ENCODE peak calls at places on chromosomes 3 and 15, in ten cellular contexts. C, Z, P, H, N, D, M, O, W and A are unnamed samples.

GRCh38 chr3:192422998-192423349 is 304.4 kb downstream of the FGF12 start:
- DNase-seq in C (no peak), Z (no peak), P (no peak), H (no peak), N (no peak), D (no peak), M (no peak), O (peak; percentile 19), W (no peak), A (peak; percentile 10)

GRCh38 chr3:126350502-126351085 is 6.6 kb downstream of the KLF15 start:
- DNase-seq in C (peak; percentile 8), Z (no peak), P (no peak), H (no peak), N (no peak), D (no peak), M (no peak), O (no peak), W (no peak), A (no peak)

GRCh38 chr3:139774570-139775302 is 97.0 kb upstream of the NMNAT3 start:
- DNase-seq in C (no peak), Z (no peak), P (peak; percentile 74), H (no peak), N (no peak), D (peak; percentile 90), M (peak; percentile 72), O (no peak), W (no peak), A (no peak)

GRCh38 chr15:69044899-69045298 is 30.4 kb downstream of the NOX5 start:
- DNase-seq in C (no peak), Z (no peak), P (no peak), H (no peak), N (no peak), D (no peak), M (peak; percentile 90), O (peak; percentile 38), W (no peak), A (no peak)

GRCh38 chr3:13644341-13645082 is 95.6 kb downstream of the FBLN2 start:
- DNase-seq in C (no peak), Z (no peak), P (no peak), H (no peak), N (no peak), D (no peak), M (no peak), O (peak; percentile 24), W (no peak), A (no peak)

GRCh38 chr3:77147836-77148578 is 108.1 kb downstream of the ROBO2 start:
- DNase-seq in C (no peak), Z (no peak), P (peak; percentile 23), H (no peak), N (no peak), D (peak; percentile 54), M (no peak), O (peak; percentile 1), W (no peak), A (no peak)

GRCh38 chr3:14767245-14767593 is 51.5 kb upstream of the FGD5 start:
- DNase-seq in C (no peak), Z (no peak), P (no peak), H (no peak), N (no peak), D (no peak), M (no peak), O (no peak), W (no peak), A (no peak)

GRCh38 chr3:159807137-159808028 is 181.3 kb upstream of the IL12A start:
- DNase-seq in C (no peak), Z (no peak), P (no peak), H (no peak), N (no peak), D (no peak), M (no peak), O (no peak), W (no peak), A (no peak)

GRCh38 chr15:55937040-55937439 is 56.4 kb downstream of the NEDD4 start:
- DNase-seq in C (no peak), Z (no peak), P (no peak), H (no peak), N (no peak), D (no peak), M (peak; percentile 32), O (peak; percentile 82), W (no peak), A (no peak)

DNA sequence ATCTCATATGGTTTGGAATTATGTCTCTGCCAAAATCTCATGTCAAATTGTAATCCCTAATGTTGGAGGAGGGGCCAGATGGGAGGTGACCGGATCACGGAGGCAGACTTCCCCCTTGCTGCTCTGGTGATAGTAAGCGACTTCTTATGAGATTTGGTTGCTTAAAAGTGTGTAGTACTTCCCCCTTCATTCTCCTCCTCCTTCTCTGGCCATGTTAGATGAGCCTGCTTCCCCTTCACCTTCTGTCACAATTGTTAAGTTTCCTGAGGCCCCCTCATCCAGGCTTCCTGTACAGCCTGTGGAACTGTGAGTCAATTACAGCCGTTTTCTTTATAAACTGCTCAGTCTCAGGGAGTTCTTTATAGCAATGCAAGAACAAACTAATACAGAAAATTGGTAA is 51.1 kb downstream of the NEDD4 start:
- DNase-seq in C (no peak), Z (no peak), P (no peak), H (no peak), N (no peak), D (no peak), M (no peak), O (no peak), W (no peak), A (no peak)
- H3K4me3 ChIP-seq in C (no peak overlapping the region), Z (no peak overlapping the region), P (no peak overlapping the region), H (no peak overlapping the region), N (no peak overlapping the region), D (no peak overlapping the region), M (no peak overlapping the region), O (no peak overlapping the region), W (no peak overlapping the region), A (no peak overlapping the region)

DNA sequence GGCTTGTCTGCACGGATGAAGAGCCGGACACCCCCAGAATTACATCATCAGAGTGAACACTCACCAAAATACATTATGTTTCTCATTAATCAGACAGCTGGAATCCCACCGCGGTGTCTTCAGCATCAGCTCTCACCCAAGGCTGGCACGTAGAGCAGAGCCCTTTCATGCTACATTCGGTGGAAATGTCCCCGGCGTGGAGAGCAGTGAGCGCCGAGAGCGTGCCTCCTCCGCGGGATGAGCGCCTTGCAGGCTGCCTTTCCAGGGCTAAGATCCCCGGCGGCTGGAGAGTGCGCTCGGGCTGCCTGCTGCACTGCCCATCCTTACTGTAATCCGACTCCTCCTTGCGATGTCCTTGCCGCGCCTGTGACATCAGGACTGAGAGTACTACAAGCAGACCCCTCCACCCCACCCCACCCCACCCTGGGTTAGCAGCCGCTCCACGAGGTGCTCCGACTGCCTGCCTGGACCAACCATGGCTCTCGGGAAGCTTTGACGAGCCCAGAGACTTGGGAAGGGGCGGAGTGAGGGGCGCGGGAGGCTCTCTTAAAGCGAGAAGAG is at the start of gene ZNF385D:
- DNase-seq in C (no peak), Z (peak; percentile 64), P (peak; percentile 72), H (no peak), N (no peak), D (peak; percentile 95), M (peak; percentile 11), O (peak; percentile 78), W (no peak), A (no peak)
- H3K4me3 ChIP-seq in C (no peak within 1 kb of the TSS), Z (peak within 1 kb of the TSS; percentile 65), P (peak within 1 kb of the TSS; percentile 64), H (peak within 1 kb of the TSS; percentile 43), N (no peak within 1 kb of the TSS), D (peak within 1 kb of the TSS; percentile 82), M (peak within 1 kb of the TSS; percentile 66), O (peak within 1 kb of the TSS; percentile 56), W (no peak within 1 kb of the TSS), A (no peak within 1 kb of the TSS)

GRCh38 chr3:146502887-146503458 is 33.6 kb upstream of the PLSCR2 start:
- DNase-seq in C (no peak), Z (no peak), P (no peak), H (no peak), N (no peak), D (no peak), M (no peak), O (no peak), W (no peak), A (no peak)

GRCh38 chr3:146505496-146505895 is 36.1 kb upstream of the PLSCR2 start:
- DNase-seq in C (no peak), Z (no peak), P (no peak), H (no peak), N (no peak), D (no peak), M (peak; percentile 51), O (peak; percentile 74), W (no peak), A (no peak)

GRCh38 chr3:146504546-146505197 is 35.3 kb upstream of the PLSCR2 start:
- DNase-seq in C (no peak), Z (no peak), P (peak; percentile 43), H (no peak), N (no peak), D (peak; percentile 70), M (peak; percentile 28), O (no peak), W (no peak), A (no peak)

GRCh38 chr3:146501752-146502151 is 32.4 kb upstream of the PLSCR2 start:
- DNase-seq in C (no peak), Z (no peak), P (no peak), H (no peak), N (no peak), D (no peak), M (no peak), O (no peak), W (no peak), A (no peak)

DNA sequence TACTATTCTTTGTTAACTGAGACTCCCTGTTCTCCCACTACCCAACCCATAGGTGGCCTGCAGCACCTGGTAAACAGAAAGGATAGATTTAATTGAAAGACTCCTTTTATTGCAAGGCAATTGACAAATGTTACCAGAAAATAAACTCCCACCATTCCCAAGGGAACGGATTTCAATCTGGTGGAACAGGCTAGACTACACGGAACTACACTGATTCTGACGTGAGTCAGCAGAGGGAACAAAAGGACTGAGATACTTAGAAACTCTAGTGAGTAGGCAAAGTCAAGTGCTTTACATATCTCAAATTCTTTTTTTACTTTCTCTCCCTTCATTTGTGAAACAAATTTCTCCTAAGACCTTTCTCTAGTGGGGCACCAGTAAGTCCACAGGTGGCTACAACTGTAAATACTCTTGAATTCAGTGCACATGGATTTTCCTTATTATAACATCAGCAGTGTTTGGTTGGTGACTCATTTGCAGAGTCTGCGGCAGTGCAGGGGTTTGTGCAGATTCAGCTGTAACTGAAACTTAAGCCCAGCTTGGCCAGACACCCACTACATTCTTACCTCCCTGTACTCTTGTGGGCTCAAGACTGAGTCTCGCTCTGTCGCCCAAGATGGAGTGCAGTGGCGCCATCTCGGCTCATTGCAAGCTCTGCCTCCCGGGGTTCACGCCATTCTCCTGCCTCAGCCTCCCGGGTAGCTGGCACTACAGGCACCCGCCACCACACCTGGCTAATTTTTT is 34.3 kb upstream of the PLSCR2 start:
- DNase-seq in C (no peak), Z (no peak), P (no peak), H (no peak), N (no peak), D (no peak), M (peak; percentile 94), O (peak; percentile 93), W (no peak), A (no peak)
- H3K4me3 ChIP-seq in C (no peak overlapping the region), Z (no peak overlapping the region), P (no peak overlapping the region), H (no peak overlapping the region), N (no peak overlapping the region), D (peak overlapping the region; percentile 15), M (no peak overlapping the region), O (no peak overlapping the region), W (no peak overlapping the region), A (no peak overlapping the region)

GRCh38 chr15:58749532-58750337 is at the start of gene ADAM10:
- DNase-seq in C (peak; percentile 97), Z (peak; percentile 99), P (peak; percentile 97), H (peak; percentile 88), N (peak; percentile 92), D (peak; percentile 99), M (peak; percentile 99), O (peak; percentile 99), W (peak; percentile 98), A (peak; percentile 97)

GRCh38 chr15:58748787-58749531 is 548 bp downstream of the ADAM10 start:
- DNase-seq in C (peak; percentile 54), Z (peak; percentile 50), P (peak; percentile 20), H (no peak), N (peak; percentile 46), D (peak; percentile 79), M (peak; percentile 52), O (peak; percentile 36), W (peak; percentile 12), A (no peak)

GRCh38 chr15:58743161-58743502 is 6.4 kb downstream of the ADAM10 start:
- DNase-seq in C (no peak), Z (no peak), P (no peak), H (no peak), N (no peak), D (no peak), M (no peak), O (no peak), W (no peak), A (no peak)

GRCh38 chr15:58748040-58748786 is 1.3 kb downstream of the ADAM10 start:
- DNase-seq in C (peak; percentile 37), Z (no peak), P (no peak), H (no peak), N (peak; percentile 67), D (no peak), M (no peak), O (no peak), W (no peak), A (peak; percentile 71)

DNA sequence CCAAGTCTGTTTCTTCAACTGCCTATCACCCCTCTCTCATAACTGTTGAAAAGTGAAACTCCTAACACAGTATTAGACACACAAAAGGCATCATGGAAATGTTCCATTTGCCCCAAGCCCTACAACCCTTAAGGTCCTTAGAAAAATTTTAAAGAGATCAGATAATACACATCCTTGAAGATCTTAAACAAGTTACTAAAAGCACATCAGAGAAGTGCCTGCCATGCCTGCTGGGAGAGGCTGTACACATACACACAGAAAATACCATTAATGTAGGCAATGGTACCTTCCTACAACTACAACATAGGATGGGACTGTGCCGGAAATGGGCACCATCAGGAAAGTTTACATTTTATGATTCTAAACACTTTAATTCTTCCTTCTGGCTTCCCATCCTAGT is 3.3 kb downstream of the ADAM10 start:
- DNase-seq in C (no peak), Z (no peak), P (no peak), H (no peak), N (no peak), D (no peak), M (no peak), O (no peak), W (no peak), A (no peak)
- H3K4me3 ChIP-seq in C (no peak overlapping the region), Z (peak overlapping the region; percentile 93), P (no peak overlapping the region), H (no peak overlapping the region), N (peak overlapping the region; percentile 98), D (peak overlapping the region; percentile 96), M (no peak overlapping the region), O (no peak overlapping the region), W (no peak overlapping the region), A (no peak overlapping the region)